ENCODE peak calls at places on chromosomes 12 and 14, in ten cellular contexts. One of them, this sample, is unnamed.

GRCh38 chr12:80939231-80939950 is 1.7 kb upstream of the LIN7A start:
- DNase-seq in stimulated activated CD8-positive, alpha-beta memory T cell treated with anti-CD3 and anti-CD28 coated beads, Interleukin-7, amount 100 ng/mL, for 24 hours: no peak
- DNase-seq in AG10803: peak
- DNase-seq in retina: no peak
- DNase-seq in stimulated activated CD4-positive, alpha-beta T cell treated with anti-CD3 and anti-CD28 coated beads, Interleukin-4, amount 100 ng/mL, for 4 hours: no peak
- DNase-seq in H7: no peak
- DNase-seq in NCI-H2081 treated with DMSO at 0.1 percent for 48 hours: no peak
- DNase-seq in AG04450: no peak
- DNase-seq in posterior cingulate gyrus: no peak
- DNase-seq in HFFc6: no peak
- DNase-seq in this sample: no peak

GRCh38 chr14:32468955-32469354 is 139.9 kb downstream of the AKAP6 start:
- DNase-seq in stimulated activated CD4-positive, alpha-beta T cell treated with anti-CD3 and anti-CD28 coated beads, Interleukin-4, amount 100 ng/mL, for 4 hours: no peak
- DNase-seq in HFFc6: peak
- DNase-seq in H7: no peak
- DNase-seq in posterior cingulate gyrus: no peak
- DNase-seq in AG10803: peak
- DNase-seq in NCI-H2081 treated with DMSO at 0.1 percent for 48 hours: no peak
- DNase-seq in stimulated activated CD8-positive, alpha-beta memory T cell treated with anti-CD3 and anti-CD28 coated beads, Interleukin-7, amount 100 ng/mL, for 24 hours: no peak
- DNase-seq in retina: no peak
- DNase-seq in AG04450: no peak
- DNase-seq in this sample: peak

GRCh38 chr14:96670391-96670790 is 126.8 kb upstream of the VRK1 start:
- DNase-seq in stimulated activated CD8-positive, alpha-beta memory T cell treated with anti-CD3 and anti-CD28 coated beads, Interleukin-7, amount 100 ng/mL, for 24 hours: no peak
- DNase-seq in NCI-H2081 treated with DMSO at 0.1 percent for 48 hours: no peak
- DNase-seq in AG10803: no peak
- DNase-seq in H7: no peak
- DNase-seq in retina: no peak
- DNase-seq in AG04450: no peak
- DNase-seq in stimulated activated CD4-positive, alpha-beta T cell treated with anti-CD3 and anti-CD28 coated beads, Interleukin-4, amount 100 ng/mL, for 4 hours: no peak
- DNase-seq in HFFc6: no peak
- DNase-seq in posterior cingulate gyrus: no peak
- DNase-seq in this sample: no peak

GRCh38 chr12:116299548-116300150 is 22.2 kb upstream of the MED13L start:
- DNase-seq in AG04450: no peak
- DNase-seq in AG10803: peak
- DNase-seq in stimulated activated CD4-positive, alpha-beta T cell treated with anti-CD3 and anti-CD28 coated beads, Interleukin-4, amount 100 ng/mL, for 4 hours: no peak
- DNase-seq in H7: no peak
- DNase-seq in HFFc6: no peak
- DNase-seq in posterior cingulate gyrus: no peak
- DNase-seq in retina: no peak
- DNase-seq in stimulated activated CD8-positive, alpha-beta memory T cell treated with anti-CD3 and anti-CD28 coated beads, Interleukin-7, amount 100 ng/mL, for 24 hours: no peak
- DNase-seq in NCI-H2081 treated with DMSO at 0.1 percent for 48 hours: no peak
- DNase-seq in this sample: no peak

GRCh38 chr14:94574336-94574735 is 6.9 kb upstream of the SERPINA5 start:
- DNase-seq in AG10803: no peak
- DNase-seq in posterior cingulate gyrus: no peak
- DNase-seq in stimulated activated CD4-positive, alpha-beta T cell treated with anti-CD3 and anti-CD28 coated beads, Interleukin-4, amount 100 ng/mL, for 4 hours: no peak
- DNase-seq in AG04450: no peak
- DNase-seq in stimulated activated CD8-positive, alpha-beta memory T cell treated with anti-CD3 and anti-CD28 coated beads, Interleukin-7, amount 100 ng/mL, for 24 hours: no peak
- DNase-seq in H7: no peak
- DNase-seq in retina: no peak
- DNase-seq in HFFc6: no peak
- DNase-seq in NCI-H2081 treated with DMSO at 0.1 percent for 48 hours: no peak
- DNase-seq in this sample: no peak

GRCh38 chr14:90388982-90389381 is 7.8 kb upstream of the CALM1 start:
- DNase-seq in posterior cingulate gyrus: no peak
- DNase-seq in stimulated activated CD8-positive, alpha-beta memory T cell treated with anti-CD3 and anti-CD28 coated beads, Interleukin-7, amount 100 ng/mL, for 24 hours: no peak
- DNase-seq in retina: no peak
- DNase-seq in NCI-H2081 treated with DMSO at 0.1 percent for 48 hours: no peak
- DNase-seq in AG04450: no peak
- DNase-seq in HFFc6: peak
- DNase-seq in AG10803: no peak
- DNase-seq in stimulated activated CD4-positive, alpha-beta T cell treated with anti-CD3 and anti-CD28 coated beads, Interleukin-4, amount 100 ng/mL, for 4 hours: no peak
- DNase-seq in H7: no peak
- DNase-seq in this sample: no peak

GRCh38 chr12:3046441-3047200 is 30.6 kb upstream of the TSPAN9 start:
- DNase-seq in AG10803: peak
- DNase-seq in AG04450: no peak
- DNase-seq in NCI-H2081 treated with DMSO at 0.1 percent for 48 hours: no peak
- DNase-seq in HFFc6: no peak
- DNase-seq in stimulated activated CD4-positive, alpha-beta T cell treated with anti-CD3 and anti-CD28 coated beads, Interleukin-4, amount 100 ng/mL, for 4 hours: no peak
- DNase-seq in stimulated activated CD8-positive, alpha-beta memory T cell treated with anti-CD3 and anti-CD28 coated beads, Interleukin-7, amount 100 ng/mL, for 24 hours: no peak
- DNase-seq in H7: no peak
- DNase-seq in retina: no peak
- DNase-seq in posterior cingulate gyrus: no peak
- DNase-seq in this sample: no peak

GRCh38 chr12:3743803-3744202 is 9.1 kb downstream of the CRACR2A start:
- DNase-seq in posterior cingulate gyrus: no peak
- DNase-seq in H7: no peak
- DNase-seq in stimulated activated CD4-positive, alpha-beta T cell treated with anti-CD3 and anti-CD28 coated beads, Interleukin-4, amount 100 ng/mL, for 4 hours: no peak
- DNase-seq in stimulated activated CD8-positive, alpha-beta memory T cell treated with anti-CD3 and anti-CD28 coated beads, Interleukin-7, amount 100 ng/mL, for 24 hours: no peak
- DNase-seq in HFFc6: no peak
- DNase-seq in NCI-H2081 treated with DMSO at 0.1 percent for 48 hours: no peak
- DNase-seq in AG04450: no peak
- DNase-seq in AG10803: peak
- DNase-seq in retina: no peak
- DNase-seq in this sample: peak

GRCh38 chr14:96126339-96126770 is 78.3 kb upstream of the BDKRB2 start:
- DNase-seq in retina: no peak
- DNase-seq in AG10803: peak
- DNase-seq in H7: no peak
- DNase-seq in HFFc6: no peak
- DNase-seq in AG04450: no peak
- DNase-seq in NCI-H2081 treated with DMSO at 0.1 percent for 48 hours: no peak
- DNase-seq in posterior cingulate gyrus: no peak
- DNase-seq in stimulated activated CD8-positive, alpha-beta memory T cell treated with anti-CD3 and anti-CD28 coated beads, Interleukin-7, amount 100 ng/mL, for 24 hours: no peak
- DNase-seq in stimulated activated CD4-positive, alpha-beta T cell treated with anti-CD3 and anti-CD28 coated beads, Interleukin-4, amount 100 ng/mL, for 4 hours: no peak
- DNase-seq in this sample: no peak

GRCh38 chr14:98564006-98564405 is 708.0 kb downstream of the BCL11B start:
- DNase-seq in stimulated activated CD8-positive, alpha-beta memory T cell treated with anti-CD3 and anti-CD28 coated beads, Interleukin-7, amount 100 ng/mL, for 24 hours: no peak
- DNase-seq in AG04450: no peak
- DNase-seq in posterior cingulate gyrus: no peak
- DNase-seq in NCI-H2081 treated with DMSO at 0.1 percent for 48 hours: no peak
- DNase-seq in HFFc6: no peak
- DNase-seq in retina: no peak
- DNase-seq in stimulated activated CD4-positive, alpha-beta T cell treated with anti-CD3 and anti-CD28 coated beads, Interleukin-4, amount 100 ng/mL, for 4 hours: no peak
- DNase-seq in H7: no peak
- DNase-seq in AG10803: no peak
- DNase-seq in this sample: no peak

GRCh38 chr12:101777476-101777875 is 38.2 kb upstream of the SYCP3 start:
- DNase-seq in NCI-H2081 treated with DMSO at 0.1 percent for 48 hours: no peak
- DNase-seq in stimulated activated CD8-positive, alpha-beta memory T cell treated with anti-CD3 and anti-CD28 coated beads, Interleukin-7, amount 100 ng/mL, for 24 hours: no peak
- DNase-seq in stimulated activated CD4-positive, alpha-beta T cell treated with anti-CD3 and anti-CD28 coated beads, Interleukin-4, amount 100 ng/mL, for 4 hours: no peak
- DNase-seq in AG04450: no peak
- DNase-seq in H7: no peak
- DNase-seq in posterior cingulate gyrus: no peak
- DNase-seq in retina: no peak
- DNase-seq in AG10803: no peak
- DNase-seq in HFFc6: no peak
- DNase-seq in this sample: no peak

GRCh38 chr12:106369624-106370346 is 12.2 kb downstream of the POLR3B start:
- DNase-seq in stimulated activated CD8-positive, alpha-beta memory T cell treated with anti-CD3 and anti-CD28 coated beads, Interleukin-7, amount 100 ng/mL, for 24 hours: no peak
- DNase-seq in AG10803: peak
- DNase-seq in HFFc6: peak
- DNase-seq in AG04450: peak
- DNase-seq in NCI-H2081 treated with DMSO at 0.1 percent for 48 hours: no peak
- DNase-seq in H7: no peak
- DNase-seq in stimulated activated CD4-positive, alpha-beta T cell treated with anti-CD3 and anti-CD28 coated beads, Interleukin-4, amount 100 ng/mL, for 4 hours: no peak
- DNase-seq in retina: no peak
- DNase-seq in posterior cingulate gyrus: no peak
- DNase-seq in this sample: no peak

GRCh38 chr14:47715330-47715729 is 39.9 kb upstream of the MDGA2 start:
- DNase-seq in HFFc6: no peak
- DNase-seq in retina: no peak
- DNase-seq in AG04450: no peak
- DNase-seq in NCI-H2081 treated with DMSO at 0.1 percent for 48 hours: no peak
- DNase-seq in stimulated activated CD4-positive, alpha-beta T cell treated with anti-CD3 and anti-CD28 coated beads, Interleukin-4, amount 100 ng/mL, for 4 hours: no peak
- DNase-seq in AG10803: no peak
- DNase-seq in H7: no peak
- DNase-seq in posterior cingulate gyrus: no peak
- DNase-seq in stimulated activated CD8-positive, alpha-beta memory T cell treated with anti-CD3 and anti-CD28 coated beads, Interleukin-7, amount 100 ng/mL, for 24 hours: no peak
- DNase-seq in this sample: no peak

GRCh38 chr12:108562348-108563134 is at the start of gene ISCU:
- DNase-seq in retina: peak
- DNase-seq in stimulated activated CD8-positive, alpha-beta memory T cell treated with anti-CD3 and anti-CD28 coated beads, Interleukin-7, amount 100 ng/mL, for 24 hours: peak
- DNase-seq in AG04450: peak
- DNase-seq in AG10803: peak
- DNase-seq in NCI-H2081 treated with DMSO at 0.1 percent for 48 hours: peak
- DNase-seq in stimulated activated CD4-positive, alpha-beta T cell treated with anti-CD3 and anti-CD28 coated beads, Interleukin-4, amount 100 ng/mL, for 4 hours: peak
- DNase-seq in posterior cingulate gyrus: peak
- DNase-seq in H7: peak
- DNase-seq in HFFc6: peak
- DNase-seq in this sample: peak

GRCh38 chr12:2893007-2893406 is 2.3 kb downstream of the TULP3 start:
- DNase-seq in HFFc6: peak
- DNase-seq in NCI-H2081 treated with DMSO at 0.1 percent for 48 hours: no peak
- DNase-seq in H7: no peak
- DNase-seq in retina: no peak
- DNase-seq in AG10803: peak
- DNase-seq in stimulated activated CD8-positive, alpha-beta memory T cell treated with anti-CD3 and anti-CD28 coated beads, Interleukin-7, amount 100 ng/mL, for 24 hours: no peak
- DNase-seq in posterior cingulate gyrus: no peak
- DNase-seq in AG04450: peak
- DNase-seq in stimulated activated CD4-positive, alpha-beta T cell treated with anti-CD3 and anti-CD28 coated beads, Interleukin-4, amount 100 ng/mL, for 4 hours: no peak
- DNase-seq in this sample: no peak

GRCh38 chr12:120229071-120229582 is 28.2 kb upstream of the RPLP0 start:
- DNase-seq in posterior cingulate gyrus: no peak
- DNase-seq in stimulated activated CD8-positive, alpha-beta memory T cell treated with anti-CD3 and anti-CD28 coated beads, Interleukin-7, amount 100 ng/mL, for 24 hours: no peak
- DNase-seq in stimulated activated CD4-positive, alpha-beta T cell treated with anti-CD3 and anti-CD28 coated beads, Interleukin-4, amount 100 ng/mL, for 4 hours: no peak
- DNase-seq in NCI-H2081 treated with DMSO at 0.1 percent for 48 hours: no peak
- DNase-seq in AG10803: no peak
- DNase-seq in AG04450: no peak
- DNase-seq in H7: no peak
- DNase-seq in HFFc6: no peak
- DNase-seq in retina: no peak
- DNase-seq in this sample: peak

GRCh38 chr14:32939254-32940065 is 781 bp downstream of the NPAS3 start:
- DNase-seq in AG04450: no peak
- DNase-seq in NCI-H2081 treated with DMSO at 0.1 percent for 48 hours: no peak
- DNase-seq in stimulated activated CD8-positive, alpha-beta memory T cell treated with anti-CD3 and anti-CD28 coated beads, Interleukin-7, amount 100 ng/mL, for 24 hours: no peak
- DNase-seq in retina: peak
- DNase-seq in posterior cingulate gyrus: peak
- DNase-seq in AG10803: peak
- DNase-seq in H7: peak
- DNase-seq in stimulated activated CD4-positive, alpha-beta T cell treated with anti-CD3 and anti-CD28 coated beads, Interleukin-4, amount 100 ng/mL, for 4 hours: peak
- DNase-seq in HFFc6: no peak
- DNase-seq in this sample: peak

GRCh38 chr12:7108042-7108927 is 729 bp downstream of the C1RL start:
- DNase-seq in AG04450: no peak
- DNase-seq in NCI-H2081 treated with DMSO at 0.1 percent for 48 hours: no peak
- DNase-seq in retina: peak
- DNase-seq in HFFc6: peak
- DNase-seq in stimulated activated CD4-positive, alpha-beta T cell treated with anti-CD3 and anti-CD28 coated beads, Interleukin-4, amount 100 ng/mL, for 4 hours: peak
- DNase-seq in posterior cingulate gyrus: peak
- DNase-seq in AG10803: peak
- DNase-seq in H7: peak
- DNase-seq in stimulated activated CD8-positive, alpha-beta memory T cell treated with anti-CD3 and anti-CD28 coated beads, Interleukin-7, amount 100 ng/mL, for 24 hours: peak
- DNase-seq in this sample: peak

GRCh38 chr14:28102814-28103213 is 663.8 kb upstream of the FOXG1 start:
- DNase-seq in AG10803: no peak
- DNase-seq in stimulated activated CD8-positive, alpha-beta memory T cell treated with anti-CD3 and anti-CD28 coated beads, Interleukin-7, amount 100 ng/mL, for 24 hours: no peak
- DNase-seq in HFFc6: no peak
- DNase-seq in stimulated activated CD4-positive, alpha-beta T cell treated with anti-CD3 and anti-CD28 coated beads, Interleukin-4, amount 100 ng/mL, for 4 hours: no peak
- DNase-seq in NCI-H2081 treated with DMSO at 0.1 percent for 48 hours: no peak
- DNase-seq in posterior cingulate gyrus: no peak
- DNase-seq in AG04450: no peak
- DNase-seq in H7: no peak
- DNase-seq in retina: no peak
- DNase-seq in this sample: no peak

GRCh38 chr12:89160716-89161123 is 191.6 kb downstream of the DUSP6 start:
- DNase-seq in AG04450: no peak
- DNase-seq in stimulated activated CD4-positive, alpha-beta T cell treated with anti-CD3 and anti-CD28 coated beads, Interleukin-4, amount 100 ng/mL, for 4 hours: peak
- DNase-seq in AG10803: peak
- DNase-seq in posterior cingulate gyrus: no peak
- DNase-seq in NCI-H2081 treated with DMSO at 0.1 percent for 48 hours: no peak
- DNase-seq in H7: no peak
- DNase-seq in retina: no peak
- DNase-seq in HFFc6: peak
- DNase-seq in stimulated activated CD8-positive, alpha-beta memory T cell treated with anti-CD3 and anti-CD28 coated beads, Interleukin-7, amount 100 ng/mL, for 24 hours: no peak
- DNase-seq in this sample: peak

GRCh38 chr12:615620-616019 is 47.6 kb downstream of the NINJ2 start:
- DNase-seq in NCI-H2081 treated with DMSO at 0.1 percent for 48 hours: no peak
- DNase-seq in stimulated activated CD4-positive, alpha-beta T cell treated with anti-CD3 and anti-CD28 coated beads, Interleukin-4, amount 100 ng/mL, for 4 hours: no peak
- DNase-seq in posterior cingulate gyrus: no peak
- DNase-seq in stimulated activated CD8-positive, alpha-beta memory T cell treated with anti-CD3 and anti-CD28 coated beads, Interleukin-7, amount 100 ng/mL, for 24 hours: no peak
- DNase-seq in retina: no peak
- DNase-seq in AG04450: no peak
- DNase-seq in H7: no peak
- DNase-seq in HFFc6: no peak
- DNase-seq in AG10803: no peak
- DNase-seq in this sample: no peak

GRCh38 chr14:87229131-87229530 is 763.9 kb downstream of the GALC start:
- DNase-seq in AG04450: no peak
- DNase-seq in posterior cingulate gyrus: no peak
- DNase-seq in HFFc6: no peak
- DNase-seq in stimulated activated CD4-positive, alpha-beta T cell treated with anti-CD3 and anti-CD28 coated beads, Interleukin-4, amount 100 ng/mL, for 4 hours: no peak
- DNase-seq in H7: no peak
- DNase-seq in NCI-H2081 treated with DMSO at 0.1 percent for 48 hours: no peak
- DNase-seq in retina: no peak
- DNase-seq in stimulated activated CD8-positive, alpha-beta memory T cell treated with anti-CD3 and anti-CD28 coated beads, Interleukin-7, amount 100 ng/mL, for 24 hours: no peak
- DNase-seq in AG10803: no peak
- DNase-seq in this sample: no peak

GRCh38 chr12:92821142-92821541 is 108.0 kb downstream of the EEA1 start:
- DNase-seq in retina: no peak
- DNase-seq in NCI-H2081 treated with DMSO at 0.1 percent for 48 hours: no peak
- DNase-seq in HFFc6: no peak
- DNase-seq in H7: no peak
- DNase-seq in AG04450: no peak
- DNase-seq in posterior cingulate gyrus: no peak
- DNase-seq in AG10803: no peak
- DNase-seq in stimulated activated CD4-positive, alpha-beta T cell treated with anti-CD3 and anti-CD28 coated beads, Interleukin-4, amount 100 ng/mL, for 4 hours: no peak
- DNase-seq in stimulated activated CD8-positive, alpha-beta memory T cell treated with anti-CD3 and anti-CD28 coated beads, Interleukin-7, amount 100 ng/mL, for 24 hours: no peak
- DNase-seq in this sample: no peak

GRCh38 chr12:6550294-6551062 is 5.4 kb downstream of the IFFO1 start:
- DNase-seq in H7: peak
- DNase-seq in HFFc6: no peak
- DNase-seq in stimulated activated CD4-positive, alpha-beta T cell treated with anti-CD3 and anti-CD28 coated beads, Interleukin-4, amount 100 ng/mL, for 4 hours: no peak
- DNase-seq in NCI-H2081 treated with DMSO at 0.1 percent for 48 hours: no peak
- DNase-seq in stimulated activated CD8-positive, alpha-beta memory T cell treated with anti-CD3 and anti-CD28 coated beads, Interleukin-7, amount 100 ng/mL, for 24 hours: no peak
- DNase-seq in AG04450: no peak
- DNase-seq in retina: no peak
- DNase-seq in posterior cingulate gyrus: peak
- DNase-seq in AG10803: no peak
- DNase-seq in this sample: no peak

GRCh38 chr12:93502802-93503623 is 35.7 kb downstream of the MRPL42 start:
- DNase-seq in stimulated activated CD8-positive, alpha-beta memory T cell treated with anti-CD3 and anti-CD28 coated beads, Interleukin-7, amount 100 ng/mL, for 24 hours: peak
- DNase-seq in stimulated activated CD4-positive, alpha-beta T cell treated with anti-CD3 and anti-CD28 coated beads, Interleukin-4, amount 100 ng/mL, for 4 hours: peak
- DNase-seq in H7: no peak
- DNase-seq in AG04450: no peak
- DNase-seq in NCI-H2081 treated with DMSO at 0.1 percent for 48 hours: no peak
- DNase-seq in posterior cingulate gyrus: no peak
- DNase-seq in HFFc6: peak
- DNase-seq in retina: peak
- DNase-seq in AG10803: peak
- DNase-seq in this sample: peak

GRCh38 chr14:104554608-104555401 is 24.8 kb upstream of the C14orf180 start:
- DNase-seq in NCI-H2081 treated with DMSO at 0.1 percent for 48 hours: no peak
- DNase-seq in posterior cingulate gyrus: peak
- DNase-seq in H7: peak
- DNase-seq in stimulated activated CD8-positive, alpha-beta memory T cell treated with anti-CD3 and anti-CD28 coated beads, Interleukin-7, amount 100 ng/mL, for 24 hours: no peak
- DNase-seq in AG04450: no peak
- DNase-seq in stimulated activated CD4-positive, alpha-beta T cell treated with anti-CD3 and anti-CD28 coated beads, Interleukin-4, amount 100 ng/mL, for 4 hours: no peak
- DNase-seq in HFFc6: no peak
- DNase-seq in AG10803: no peak
- DNase-seq in retina: peak
- DNase-seq in this sample: no peak

GRCh38 chr14:61107148-61107641 is 126.2 kb downstream of the SLC38A6 start:
- DNase-seq in HFFc6: peak
- DNase-seq in H7: no peak
- DNase-seq in stimulated activated CD4-positive, alpha-beta T cell treated with anti-CD3 and anti-CD28 coated beads, Interleukin-4, amount 100 ng/mL, for 4 hours: no peak
- DNase-seq in retina: no peak
- DNase-seq in stimulated activated CD8-positive, alpha-beta memory T cell treated with anti-CD3 and anti-CD28 coated beads, Interleukin-7, amount 100 ng/mL, for 24 hours: no peak
- DNase-seq in NCI-H2081 treated with DMSO at 0.1 percent for 48 hours: no peak
- DNase-seq in AG10803: peak
- DNase-seq in AG04450: no peak
- DNase-seq in posterior cingulate gyrus: no peak
- DNase-seq in this sample: no peak

This sample was measured in small intestine.